ENCODE peak calls at places on chromosome 21, in nine cellular contexts. T is right lobe of liver; O is esophagus squamous epithelium; P is breast epithelium; M is H1; K is psoas muscle; Y is CD4-positive, alpha-beta memory T cell; A is Panc1; I is CD8-positive, alpha-beta memory T cell. W is an unnamed sample. For H3K9me3, the result is how much of the 10 kb centered on the place peaks cover.

GRCh38 chr21:30340714-30341573 is 3.5 kb upstream of the KRTAP27-1 start:
- DNase-seq in O (no peak), T (no peak), Y (no peak), A (peak), K (no peak), P (no peak), I (no peak), M (no peak), W (no peak)

GRCh38 chr21:42520628-42521253 is 7.1 kb downstream of the SLC37A1 start:
- DNase-seq in I (no peak), A (no peak), P (no peak), M (no peak), T (no peak), O (no peak), K (no peak), Y (no peak), W (no peak)

GRCh38 chr21:38664821-38665220 is 140.9 kb upstream of the ETS2 start:
- DNase-seq in Y (no peak), P (no peak), T (no peak), K (no peak), I (no peak), O (no peak), M (no peak), A (no peak), W (no peak)

GRCh38 chr21:22791986-22792560 is 1793.9 kb downstream of the NCAM2 start:
- DNase-seq in P (no peak), M (no peak), T (no peak), Y (peak), K (no peak), O (no peak), A (peak), I (no peak), W (no peak)

GRCh38 chr21:38747796-38748195 is 57.9 kb upstream of the ETS2 start:
- DNase-seq in O (no peak), Y (no peak), T (no peak), K (no peak), M (no peak), P (no peak), A (no peak), I (no peak), W (no peak)

GRCh38 chr21:31184462-31184861 is 146.2 kb upstream of the KRTAP19-8 start:
- DNase-seq in O (no peak), Y (peak), M (no peak), P (no peak), I (no peak), T (no peak), K (no peak), A (no peak), W (peak)

GRCh38 chr21:14613496-14613895 is 67.4 kb upstream of the SAMSN1 start:
- DNase-seq in P (no peak), Y (no peak), I (no peak), T (no peak), A (no peak), M (no peak), O (no peak), K (no peak), W (no peak)

GRCh38 chr21:33028759-33029511 is 3.2 kb downstream of the OLIG2 start:
- DNase-seq in T (no peak), P (no peak), K (no peak), Y (peak), A (no peak), I (no peak), O (no peak), M (no peak), W (no peak)

GRCh38 chr21:24123785-24124184 is 1483.5 kb downstream of the MRPL39 start:
- DNase-seq in Y (no peak), O (no peak), I (no peak), K (no peak), T (no peak), A (no peak), P (no peak), M (no peak), W (no peak)

GRCh38 chr21:33655591-33656221 is 13.4 kb downstream of the ITSN1 start:
- DNase-seq in M (no peak), P (no peak), O (no peak), T (no peak), A (peak), I (no peak), Y (no peak), K (no peak), W (no peak)

GRCh38 chr21:38343691-38344090 is 86.9 kb downstream of the KCNJ15 start:
- DNase-seq in Y (no peak), I (no peak), A (no peak), K (no peak), O (no peak), P (no peak), M (no peak), T (peak), W (no peak)

GRCh38 chr21:43211085-43212071 is 42.6 kb downstream of the CRYAA start:
- DNase-seq in A (no peak), P (peak), O (no peak), M (no peak), K (peak), I (no peak), Y (no peak), T (peak), W (no peak)

GRCh38 chr21:31612889-31613785 is 46.4 kb upstream of the SOD1 start:
- DNase-seq in A (no peak), M (no peak), O (no peak), T (no peak), K (no peak), Y (no peak), I (no peak), P (no peak), W (no peak)

GRCh38 chr21:38960251-38960650 is 154.5 kb downstream of the ETS2 start:
- DNase-seq in P (no peak), T (no peak), Y (no peak), K (no peak), A (no peak), M (no peak), O (no peak), I (no peak), W (no peak)

GRCh38 chr21:42120904-42121535 is 49.9 kb downstream of the UMODL1 start:
- DNase-seq in A (no peak), T (no peak), I (no peak), P (no peak), M (no peak), Y (no peak), K (peak), O (no peak), W (no peak)

GRCh38 chr21:46604975-46605758 is at the start of gene S100B:
- DNase-seq in K (no peak), Y (no peak), P (no peak), M (no peak), O (no peak), I (no peak), T (no peak), A (no peak), W (no peak)

GRCh38 chr21:17818158-17819113 is 720 bp downstream of the C21orf91 start:
- DNase-seq in K (peak), T (peak), O (no peak), M (no peak), I (peak), Y (peak), P (peak), A (no peak), W (peak)

GRCh38 chr21:41112740-41113692 is 54.9 kb upstream of the BACE2 start:
- DNase-seq in M (no peak), K (no peak), Y (peak), P (peak), A (no peak), T (no peak), O (no peak), I (no peak), W (no peak)

GRCh38 chr21:16318651-16319300 is 589.0 kb downstream of the USP25 start:
- DNase-seq in K (no peak), O (no peak), P (no peak), A (no peak), Y (no peak), T (no peak), M (no peak), I (no peak), W (no peak)

GRCh38 chr21:38282921-38283320 is 26.1 kb downstream of the KCNJ15 start:
- DNase-seq in P (no peak), Y (no peak), I (no peak), K (no peak), T (no peak), M (no peak), A (no peak), O (no peak), W (no peak)

GRCh38 chr21:18049461-18049860 is 195.2 kb upstream of the CHODL start:
- DNase-seq in T (no peak), A (no peak), M (no peak), K (no peak), Y (no peak), I (no peak), P (no peak), O (no peak), W (no peak)

GRCh38 chr21:21996891-21997290 is 998.7 kb downstream of the NCAM2 start:
- DNase-seq in Y (no peak), O (no peak), I (no peak), M (no peak), P (no peak), A (no peak), T (no peak), K (no peak), W (no peak)

GRCh38 chr21:43597845-43598244 is 61.4 kb downstream of the HSF2BP start:
- DNase-seq in O (no peak), T (no peak), A (no peak), M (no peak), K (no peak), I (no peak), Y (no peak), P (no peak), W (no peak)

GRCh38 chr21:42027804-42028753 is 17.9 kb upstream of the ZBTB21 start:
- DNase-seq in K (no peak), M (no peak), A (no peak), P (no peak), I (no peak), Y (no peak), T (no peak), O (no peak), W (no peak)

GRCh38 chr21:38181101-38181500 is 75.7 kb upstream of the KCNJ15 start:
- DNase-seq in K (no peak), A (no peak), O (no peak), I (no peak), M (no peak), T (no peak), Y (no peak), P (no peak), W (no peak)

GRCh38 chr21:16279658-16280581 is 550.1 kb downstream of the USP25 start:
- DNase-seq in P (no peak), M (peak), Y (no peak), A (no peak), O (no peak), K (peak), T (peak), I (no peak), W (no peak)

GRCh38 chr21:46369520-46370235 is 45.7 kb downstream of the PCNT start:
- DNase-seq in O (no peak), T (no peak), K (no peak), I (no peak), P (no peak), M (no peak), Y (no peak), A (no peak), W (no peak)

GRCh38 chr21:40672602-40673001 is 174.4 kb downstream of the DSCAM start:
- DNase-seq in P (no peak), M (no peak), I (no peak), T (no peak), Y (no peak), O (no peak), A (no peak), K (no peak), W (no peak)

GRCh38 chr21:46561448-46562095 is 43.3 kb downstream of the S100B start:
- DNase-seq in K (no peak), T (no peak), Y (no peak), A (no peak), O (no peak), I (no peak), P (no peak), M (no peak), W (no peak)

GRCh38 chr21:20031807-20032206 is 966.4 kb upstream of the NCAM2 start:
- DNase-seq in K (no peak), O (no peak), M (no peak), T (no peak), P (no peak), Y (no peak), I (no peak), A (no peak), W (no peak)

GRCh38 chr21:39126486-39126806 is 56.8 kb downstream of the PSMG1 start:
- DNase-seq in O (no peak), Y (no peak), P (no peak), I (no peak), A (no peak), T (no peak), K (no peak), M (no peak), W (no peak)

GRCh38 chr21:32463889-32464300 is 51.4 kb downstream of the EVA1C start:
- DNase-seq in Y (no peak), M (no peak), T (no peak), O (no peak), K (no peak), I (no peak), P (no peak), A (peak), W (no peak)

GRCh38 chr21:16309250-16309971 is 579.6 kb downstream of the USP25 start:
- DNase-seq in I (no peak), A (no peak), M (no peak), K (peak), O (no peak), P (no peak), T (no peak), Y (no peak), W (no peak)

GRCh38 chr21:10418649-10419048 is 102.7 kb upstream of the TPTE start:
- DNase-seq in Y (no peak), T (no peak), O (no peak), P (no peak), I (no peak), K (no peak), A (no peak), M (no peak), W (no peak)
- H3K9me3 ChIP-seq in Y (under half), T (under half), O (under half), P (half or more), I (under half), K (under half), A (under half), M (half or more), W (under half)

GRCh38 chr21:10463156-10463555 is 58.2 kb upstream of the TPTE start:
- DNase-seq in Y (no peak), A (no peak), K (no peak), T (no peak), I (no peak), M (no peak), P (no peak), O (no peak), W (no peak)
- H3K9me3 ChIP-seq in Y (under half), A (under half), K (under half), T (under half), I (under half), M (half or more), P (under half), O (under half), W (under half)

GRCh38 chr21:36695671-36696389 is 3.1 kb upstream of the SIM2 start:
- DNase-seq in Y (no peak), T (no peak), M (no peak), O (no peak), A (no peak), K (no peak), P (no peak), I (no peak), W (no peak)
- H3K9me3 ChIP-seq in Y (under half), T (under half), M (under half), O (under half), A (under half), K (under half), P (under half), I (under half), W (under half)

DNA sequence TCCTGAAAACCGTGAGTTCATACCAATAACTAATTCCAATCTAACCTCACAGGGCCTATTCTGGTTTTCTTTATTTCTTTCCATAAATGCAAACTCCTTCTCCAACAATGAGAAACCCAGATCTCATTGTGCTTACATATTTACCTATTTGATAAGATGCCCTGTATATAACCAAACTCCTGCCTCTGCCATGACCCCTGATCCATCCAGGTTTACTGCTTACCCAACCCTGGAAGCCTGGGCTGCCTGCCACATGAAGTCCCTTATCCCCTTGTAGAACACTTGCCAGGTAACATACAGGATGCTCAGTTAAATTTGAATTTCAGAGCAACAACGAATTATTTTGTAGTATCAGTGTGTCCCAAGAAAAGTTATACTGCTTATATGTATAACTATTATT is 766.1 kb downstream of the LTN1 start:
- DNase-seq in O (no peak), I (no peak), K (no peak), P (no peak), M (no peak), Y (no peak), A (no peak), T (peak), W (no peak)
- H3K9me3 ChIP-seq in O (under half), I (under half), K (under half), P (under half), M (under half), Y (under half), A (under half), T (under half), W (under half)

DNA sequence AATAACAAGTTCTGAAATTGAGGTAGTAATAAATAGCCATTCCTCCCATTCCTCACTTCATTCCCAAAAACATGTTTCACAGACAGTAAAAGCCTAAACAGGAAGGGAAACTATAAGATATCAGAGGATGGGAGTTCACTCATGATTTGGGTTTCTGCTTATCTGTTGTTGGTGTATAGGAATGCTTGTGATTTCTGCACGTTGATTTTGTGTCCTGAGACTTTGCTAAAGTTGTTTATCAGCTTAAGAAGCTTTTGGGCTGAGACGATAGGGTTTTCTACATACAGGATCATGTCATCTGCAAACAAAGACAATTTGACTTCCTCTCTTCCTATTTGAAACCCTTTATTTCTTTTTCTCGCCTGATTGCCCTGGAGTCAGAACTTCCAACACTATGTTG is 26.0 kb upstream of the POFUT2 start:
- DNase-seq in Y (no peak), O (no peak), M (no peak), K (no peak), T (no peak), I (no peak), P (no peak), A (no peak), W (no peak)
- H3K9me3 ChIP-seq in Y (under half), O (under half), M (under half), K (under half), T (under half), I (under half), P (under half), A (under half), W (under half)

GRCh38 chr21:26471116-26471505 is 102.0 kb downstream of the CYYR1 start:
- DNase-seq in A (no peak), T (no peak), P (no peak), M (no peak), O (no peak), Y (no peak), K (no peak), I (no peak), W (no peak)
- H3K9me3 ChIP-seq in A (under half), T (under half), P (under half), M (under half), O (under half), Y (under half), K (under half), I (under half), W (under half)